ENCODE peak calls at places on chromosomes 3 and 15, in seven cellular contexts. A is heart right ventricle; N is activated CD4-positive, alpha-beta T cell treated with anti-CD3 and anti-CD28 coated beads, Interleukin-2, amount 50 U/mL, for 1 hour; W is bronchial epithelial cell; U is DMS 273 treated with DMSO at 0.1 percent for 48 hours; E is HFFc6; R is SJSA1. D is an unnamed sample.

GRCh38 chr3:183515968-183516851 is 39.3 kb downstream of the KLHL6 start:
- DNase-seq in A (no peak), N (peak; percentile 51), W (peak; percentile 40), U (no peak), E (no peak), R (no peak), D (peak; percentile 37)

GRCh38 chr15:49415638-49416037 is 7.4 kb upstream of the FGF7 start:
- DNase-seq in A (no peak), N (no peak), W (peak; percentile 85), U (no peak), E (peak; percentile 74), R (no peak), D (peak; percentile 42)

GRCh38 chr15:33310481-33311311 is at the start of gene RYR3:
- DNase-seq in A (peak; percentile 10), N (no peak), W (peak; percentile 19), U (no peak), E (no peak), R (no peak), D (peak; percentile 66)

GRCh38 chr15:93063796-93064690 is 25.0 kb downstream of the RGMA start:
- DNase-seq in A (no peak), N (no peak), W (no peak), U (no peak), E (no peak), R (no peak), D (no peak)

GRCh38 chr15:31300208-31300661 is 26.4 kb upstream of the KLF13 start:
- DNase-seq in A (no peak), N (no peak), W (no peak), U (peak; percentile 7), E (no peak), R (no peak), D (no peak)

GRCh38 chr15:47194718-47195117 is 522.6 kb upstream of the SEMA6D start:
- DNase-seq in A (no peak), N (no peak), W (peak; percentile 44), U (no peak), E (peak; percentile 32), R (no peak), D (no peak)

GRCh38 chr15:58346361-58346760 is 85.4 kb upstream of the LIPC start:
- DNase-seq in A (no peak), N (no peak), W (peak; percentile 45), U (no peak), E (peak; percentile 43), R (peak; percentile 82), D (no peak)

GRCh38 chr15:65761210-65761926 is 30.7 kb downstream of the DENND4A start:
- DNase-seq in A (no peak), N (no peak), W (no peak), U (no peak), E (no peak), R (no peak), D (no peak)

GRCh38 chr3:87145553-87145952 is 81.6 kb upstream of the CHMP2B start:
- DNase-seq in A (no peak), N (no peak), W (peak; percentile 27), U (no peak), E (peak; percentile 20), R (no peak), D (peak; percentile 18)

GRCh38 chr3:191330309-191330712 is at the start of gene UTS2B:
- DNase-seq in A (no peak), N (no peak), W (peak; percentile 73), U (no peak), E (peak; percentile 51), R (peak; percentile 47), D (peak; percentile 54)

GRCh38 chr15:68333775-68334470 is 56.4 kb downstream of the FEM1B start:
- DNase-seq in A (peak; percentile 51), N (no peak), W (no peak), U (no peak), E (no peak), R (peak; percentile 77), D (peak; percentile 14)

GRCh38 chr15:32028921-32029320 is 1.4 kb upstream of the CHRNA7 start:
- DNase-seq in A (no peak), N (no peak), W (no peak), U (peak; percentile 11), E (no peak), R (no peak), D (no peak)

GRCh38 chr3:174862101-174862500 is 3.0 kb downstream of the NAALADL2 start:
- DNase-seq in A (no peak), N (no peak), W (peak; percentile 77), U (no peak), E (no peak), R (no peak), D (peak; percentile 71)

GRCh38 chr3:50150863-50151686 is 4.0 kb upstream of the SEMA3F start:
- DNase-seq in A (no peak), N (no peak), W (peak; percentile 67), U (no peak), E (no peak), R (no peak), D (peak; percentile 47)

GRCh38 chr15:42220216-42220615 is 12.1 kb upstream of the VPS39 start:
- DNase-seq in A (no peak), N (no peak), W (peak; percentile 32), U (no peak), E (no peak), R (no peak), D (no peak)

GRCh38 chr3:31066999-31067398 is 172.5 kb upstream of the GADL1 start:
- DNase-seq in A (no peak), N (no peak), W (peak; percentile 98), U (peak; percentile 51), E (peak; percentile 95), R (no peak), D (peak; percentile 89)

GRCh38 chr3:128942161-128942952 is 51.5 kb downstream of the CFAP92 start:
- DNase-seq in A (no peak), N (no peak), W (peak; percentile 42), U (no peak), E (no peak), R (no peak), D (no peak)

GRCh38 chr15:85137507-85138175 is 156.0 kb downstream of the PDE8A start:
- DNase-seq in A (no peak), N (no peak), W (no peak), U (peak; percentile 95), E (no peak), R (no peak), D (no peak)

GRCh38 chr3:9947025-9947995 is 4.9 kb downstream of the PRRT3 start:
- DNase-seq in A (peak; percentile 75), N (no peak), W (peak; percentile 51), U (no peak), E (peak; percentile 75), R (peak; percentile 69), D (peak; percentile 59)

GRCh38 chr15:78993931-78994530 is 49.2 kb upstream of the CTSH start:
- DNase-seq in A (no peak), N (no peak), W (no peak), U (no peak), E (no peak), R (no peak), D (no peak)

D was measured in foreskin keratinocyte.